ENCODE peak calls at places on chromosome 7, in eight cellular contexts. P is NCI-H226, O is tibial artery, U is non-pigmented ciliary epithelial cell, M is GM04504, J is T-helper 1 cell, I is Right ventricle myocardium superior, X is aorta. V is an unnamed sample.

GRCh38 chr7:135459076-135459475 is 50.8 kb downstream of the CNOT4 start:
- DNase-seq in M (no peak), X (no peak), I (no peak), J (no peak), P (no peak), U (no peak), O (no peak), V (no peak)

GRCh38 chr7:141731476-141732149 is 6.5 kb upstream of the SSBP1 start:
- DNase-seq in P (no peak), J (no peak), X (no peak), U (no peak), O (no peak), I (no peak), M (no peak), V (no peak)

GRCh38 chr7:29045258-29046095 is 87.3 kb upstream of the TRIL start:
- DNase-seq in M (no peak), J (no peak), P (no peak), I (no peak), X (no peak), O (no peak), U (no peak), V (no peak)

GRCh38 chr7:24963218-24963617 is 16.8 kb downstream of the OSBPL3 start:
- DNase-seq in U (no peak), O (peak), M (peak), J (no peak), I (peak), P (peak), X (no peak), V (peak)

GRCh38 chr7:124032369-124033092 is at the start of gene TMEM229A:
- DNase-seq in O (no peak), M (peak), U (no peak), X (peak), I (peak), P (peak), J (no peak), V (peak)

GRCh38 chr7:112147752-112148435 is 58.3 kb downstream of the DOCK4 start:
- DNase-seq in J (no peak), M (no peak), I (no peak), P (no peak), U (no peak), X (no peak), O (no peak), V (no peak)

GRCh38 chr7:148142660-148143248 is 447.8 kb upstream of the C7orf33 start:
- DNase-seq in U (peak), M (no peak), I (no peak), P (no peak), O (no peak), J (no peak), X (no peak), V (peak)

GRCh38 chr7:108363659-108364058 is 92.6 kb downstream of the NRCAM start:
- DNase-seq in J (no peak), O (no peak), P (no peak), I (no peak), X (no peak), M (no peak), U (no peak), V (no peak)

GRCh38 chr7:99112097-99112496 is 31.8 kb downstream of the SMURF1 start:
- DNase-seq in X (no peak), P (peak), J (no peak), U (no peak), M (no peak), O (no peak), I (no peak), V (no peak)

GRCh38 chr7:54996391-54996790 is 22.4 kb upstream of the EGFR start:
- DNase-seq in X (no peak), J (no peak), M (no peak), P (no peak), I (no peak), O (no peak), U (no peak), V (no peak)

GRCh38 chr7:105219771-105220160 is 169.0 kb downstream of the SRPK2 start:
- DNase-seq in U (peak), J (no peak), X (no peak), M (no peak), O (no peak), I (no peak), P (peak), V (no peak)

GRCh38 chr7:22783421-22783820 is 39.2 kb downstream of the TOMM7 start:
- DNase-seq in X (no peak), O (no peak), U (no peak), I (no peak), M (no peak), J (no peak), P (no peak), V (no peak)

GRCh38 chr7:1857487-1858425 is 187.7 kb downstream of the ELFN1 start:
- DNase-seq in X (peak), J (no peak), P (no peak), M (no peak), I (peak), O (no peak), U (no peak), V (no peak)

GRCh38 chr7:10855583-10855982 is 118.1 kb upstream of the PHF14 start:
- DNase-seq in M (no peak), P (no peak), J (no peak), O (no peak), X (no peak), I (no peak), U (no peak), V (no peak)

GRCh38 chr7:44279286-44279685 is 46.1 kb downstream of the CAMK2B start:
- DNase-seq in I (no peak), P (no peak), O (peak), X (peak), U (no peak), M (no peak), J (no peak), V (no peak)

GRCh38 chr7:147412109-147412508 is 1178.5 kb upstream of the C7orf33 start:
- DNase-seq in O (no peak), M (no peak), P (no peak), U (no peak), J (no peak), I (no peak), X (no peak), V (no peak)

GRCh38 chr7:137757146-137757925 is 89.4 kb downstream of the DGKI start:
- DNase-seq in I (no peak), P (peak), J (no peak), M (no peak), U (no peak), X (no peak), O (no peak), V (peak)

GRCh38 chr7:133436014-133436428 is 183.1 kb downstream of the EXOC4 start:
- DNase-seq in J (no peak), P (peak), M (peak), U (peak), I (no peak), O (no peak), X (no peak), V (no peak)

GRCh38 chr7:139456511-139456910 is 27.0 kb downstream of the KLRG2 start:
- DNase-seq in J (no peak), U (no peak), O (no peak), M (no peak), P (no peak), I (no peak), X (no peak), V (no peak)

GRCh38 chr7:97001221-97001620 is 4.1 kb upstream of the DLX6 start:
- DNase-seq in I (no peak), M (no peak), J (no peak), P (no peak), U (no peak), O (no peak), X (no peak), V (no peak)

GRCh38 chr7:67900456-67900855 is 903.8 kb downstream of the TYW1 start:
- DNase-seq in P (no peak), X (no peak), O (no peak), J (no peak), I (no peak), M (no peak), U (no peak), V (no peak)

GRCh38 chr7:142500364-142500763 is 242.5 kb upstream of the PRSS58 start:
- DNase-seq in P (no peak), M (no peak), X (no peak), O (no peak), J (no peak), U (no peak), I (no peak), V (no peak)

GRCh38 chr7:33423646-33424020 is 294.3 kb downstream of the BBS9 start:
- DNase-seq in I (no peak), O (no peak), M (no peak), P (peak), U (no peak), J (no peak), X (no peak), V (no peak)

V was measured in RPMI7951.